ENCODE peak calls at places on chromosome 20, in seven cellular contexts. One of them, this sample, is unnamed.

GRCh38 chr20:5657190-5657872 is 92.9 kb upstream of the SHLD1 start:
- DNase-seq in upper lobe of right lung: no peak
- DNase-seq in foreskin keratinocyte: peak
- DNase-seq in astrocyte of the spinal cord: peak
- DNase-seq in lower lobe of right lung: peak
- DNase-seq in mesothelial cell of epicardium: peak
- DNase-seq in foreskin fibroblast: peak
- DNase-seq in this sample: no peak

GRCh38 chr20:50224553-50225255 is 34.1 kb downstream of the CEBPB start:
- DNase-seq in upper lobe of right lung: peak
- DNase-seq in foreskin keratinocyte: no peak
- DNase-seq in astrocyte of the spinal cord: peak
- DNase-seq in lower lobe of right lung: peak
- DNase-seq in mesothelial cell of epicardium: no peak
- DNase-seq in foreskin fibroblast: peak
- DNase-seq in this sample: no peak

GRCh38 chr20:20668639-20669038 is 43.8 kb downstream of the RALGAPA2 start:
- DNase-seq in upper lobe of right lung: no peak
- DNase-seq in foreskin keratinocyte: no peak
- DNase-seq in astrocyte of the spinal cord: peak
- DNase-seq in lower lobe of right lung: no peak
- DNase-seq in mesothelial cell of epicardium: no peak
- DNase-seq in foreskin fibroblast: no peak
- DNase-seq in this sample: no peak

GRCh38 chr20:29079769-29080690 is 2177.4 kb upstream of the DEFB115 start:
- DNase-seq in upper lobe of right lung: no peak
- DNase-seq in foreskin keratinocyte: no peak
- DNase-seq in astrocyte of the spinal cord: no peak
- DNase-seq in lower lobe of right lung: no peak
- DNase-seq in mesothelial cell of epicardium: no peak
- DNase-seq in foreskin fibroblast: no peak
- DNase-seq in this sample: no peak

GRCh38 chr20:48761914-48762313 is 65.9 kb downstream of the PREX1 start:
- DNase-seq in upper lobe of right lung: no peak
- DNase-seq in foreskin keratinocyte: no peak
- DNase-seq in astrocyte of the spinal cord: no peak
- DNase-seq in lower lobe of right lung: no peak
- DNase-seq in mesothelial cell of epicardium: no peak
- DNase-seq in foreskin fibroblast: no peak
- DNase-seq in this sample: no peak

GRCh38 chr20:48392407-48393310 is 435.1 kb downstream of the PREX1 start:
- DNase-seq in upper lobe of right lung: no peak
- DNase-seq in foreskin keratinocyte: no peak
- DNase-seq in astrocyte of the spinal cord: no peak
- DNase-seq in lower lobe of right lung: no peak
- DNase-seq in mesothelial cell of epicardium: no peak
- DNase-seq in foreskin fibroblast: no peak
- DNase-seq in this sample: no peak

GRCh38 chr20:33392016-33392415 is 9.3 kb downstream of the CDK5RAP1 start:
- DNase-seq in upper lobe of right lung: no peak
- DNase-seq in foreskin keratinocyte: no peak
- DNase-seq in astrocyte of the spinal cord: peak
- DNase-seq in lower lobe of right lung: no peak
- DNase-seq in mesothelial cell of epicardium: peak
- DNase-seq in foreskin fibroblast: peak
- DNase-seq in this sample: no peak

GRCh38 chr20:20856306-20856705 is 143.9 kb upstream of the RALGAPA2 start:
- DNase-seq in upper lobe of right lung: no peak
- DNase-seq in foreskin keratinocyte: no peak
- DNase-seq in astrocyte of the spinal cord: no peak
- DNase-seq in lower lobe of right lung: no peak
- DNase-seq in mesothelial cell of epicardium: no peak
- DNase-seq in foreskin fibroblast: no peak
- DNase-seq in this sample: no peak

GRCh38 chr20:51085761-51086160 is 62.9 kb upstream of the KCNG1 start:
- DNase-seq in upper lobe of right lung: no peak
- DNase-seq in foreskin keratinocyte: no peak
- DNase-seq in astrocyte of the spinal cord: no peak
- DNase-seq in lower lobe of right lung: no peak
- DNase-seq in mesothelial cell of epicardium: no peak
- DNase-seq in foreskin fibroblast: no peak
- DNase-seq in this sample: no peak

GRCh38 chr20:47181056-47181862 is 175.2 kb downstream of the ZMYND8 start:
- DNase-seq in upper lobe of right lung: no peak
- DNase-seq in foreskin keratinocyte: peak
- DNase-seq in astrocyte of the spinal cord: peak
- DNase-seq in lower lobe of right lung: no peak
- DNase-seq in mesothelial cell of epicardium: no peak
- DNase-seq in foreskin fibroblast: peak
- DNase-seq in this sample: no peak

GRCh38 chr20:64080813-64081619 is 1.1 kb downstream of the OPRL1 start:
- DNase-seq in upper lobe of right lung: no peak
- DNase-seq in foreskin keratinocyte: no peak
- DNase-seq in astrocyte of the spinal cord: no peak
- DNase-seq in lower lobe of right lung: no peak
- DNase-seq in mesothelial cell of epicardium: no peak
- DNase-seq in foreskin fibroblast: no peak
- DNase-seq in this sample: no peak

GRCh38 chr20:45727044-45727443 is 4.9 kb downstream of the SPINT4 start:
- DNase-seq in upper lobe of right lung: no peak
- DNase-seq in foreskin keratinocyte: no peak
- DNase-seq in astrocyte of the spinal cord: no peak
- DNase-seq in lower lobe of right lung: no peak
- DNase-seq in mesothelial cell of epicardium: no peak
- DNase-seq in foreskin fibroblast: no peak
- DNase-seq in this sample: no peak

GRCh38 chr20:24859539-24859938 is 89.5 kb upstream of the CST7 start:
- DNase-seq in upper lobe of right lung: no peak
- DNase-seq in foreskin keratinocyte: no peak
- DNase-seq in astrocyte of the spinal cord: no peak
- DNase-seq in lower lobe of right lung: no peak
- DNase-seq in mesothelial cell of epicardium: no peak
- DNase-seq in foreskin fibroblast: no peak
- DNase-seq in this sample: no peak

GRCh38 chr20:50238081-50238800 is 47.6 kb downstream of the CEBPB start:
- DNase-seq in upper lobe of right lung: no peak
- DNase-seq in foreskin keratinocyte: no peak
- DNase-seq in astrocyte of the spinal cord: no peak
- DNase-seq in lower lobe of right lung: no peak
- DNase-seq in mesothelial cell of epicardium: no peak
- DNase-seq in foreskin fibroblast: no peak
- DNase-seq in this sample: no peak

GRCh38 chr20:35991142-35991771 is 22.9 kb downstream of the CNBD2 start:
- DNase-seq in upper lobe of right lung: no peak
- DNase-seq in foreskin keratinocyte: no peak
- DNase-seq in astrocyte of the spinal cord: peak
- DNase-seq in lower lobe of right lung: no peak
- DNase-seq in mesothelial cell of epicardium: no peak
- DNase-seq in foreskin fibroblast: peak
- DNase-seq in this sample: no peak

GRCh38 chr20:36181934-36182603 is 27.5 kb downstream of the EPB41L1 start:
- DNase-seq in upper lobe of right lung: no peak
- DNase-seq in foreskin keratinocyte: no peak
- DNase-seq in astrocyte of the spinal cord: peak
- DNase-seq in lower lobe of right lung: no peak
- DNase-seq in mesothelial cell of epicardium: no peak
- DNase-seq in foreskin fibroblast: peak
- DNase-seq in this sample: no peak

GRCh38 chr20:33233129-33233774 is 2.5 kb upstream of the BPIFA1 start:
- DNase-seq in upper lobe of right lung: no peak
- DNase-seq in foreskin keratinocyte: no peak
- DNase-seq in astrocyte of the spinal cord: no peak
- DNase-seq in lower lobe of right lung: no peak
- DNase-seq in mesothelial cell of epicardium: no peak
- DNase-seq in foreskin fibroblast: no peak
- DNase-seq in this sample: no peak

GRCh38 chr20:11338506-11339306 is 579.0 kb upstream of the BTBD3 start:
- DNase-seq in upper lobe of right lung: no peak
- DNase-seq in foreskin keratinocyte: no peak
- DNase-seq in astrocyte of the spinal cord: no peak
- DNase-seq in lower lobe of right lung: no peak
- DNase-seq in mesothelial cell of epicardium: no peak
- DNase-seq in foreskin fibroblast: peak
- DNase-seq in this sample: no peak

GRCh38 chr20:47927944-47928343 is 142.7 kb upstream of the SULF2 start:
- DNase-seq in upper lobe of right lung: no peak
- DNase-seq in foreskin keratinocyte: peak
- DNase-seq in astrocyte of the spinal cord: no peak
- DNase-seq in lower lobe of right lung: no peak
- DNase-seq in mesothelial cell of epicardium: no peak
- DNase-seq in foreskin fibroblast: no peak
- DNase-seq in this sample: no peak

GRCh38 chr20:62376112-62377063 is 9.3 kb upstream of the LAMA5 start:
- DNase-seq in upper lobe of right lung: no peak
- DNase-seq in foreskin keratinocyte: no peak
- DNase-seq in astrocyte of the spinal cord: no peak
- DNase-seq in lower lobe of right lung: no peak
- DNase-seq in mesothelial cell of epicardium: peak
- DNase-seq in foreskin fibroblast: peak
- DNase-seq in this sample: no peak
- TF ChIP-seq CTCF in upper lobe of right lung: peak
- TF ChIP-seq CTCF in foreskin keratinocyte: peak
- TF ChIP-seq CTCF in astrocyte of the spinal cord: peak
- TF ChIP-seq CTCF in lower lobe of right lung: peak
- TF ChIP-seq CTCF in mesothelial cell of epicardium: peak
- TF ChIP-seq CTCF in foreskin fibroblast: no peak
- TF ChIP-seq CTCF in this sample: peak

DNA sequence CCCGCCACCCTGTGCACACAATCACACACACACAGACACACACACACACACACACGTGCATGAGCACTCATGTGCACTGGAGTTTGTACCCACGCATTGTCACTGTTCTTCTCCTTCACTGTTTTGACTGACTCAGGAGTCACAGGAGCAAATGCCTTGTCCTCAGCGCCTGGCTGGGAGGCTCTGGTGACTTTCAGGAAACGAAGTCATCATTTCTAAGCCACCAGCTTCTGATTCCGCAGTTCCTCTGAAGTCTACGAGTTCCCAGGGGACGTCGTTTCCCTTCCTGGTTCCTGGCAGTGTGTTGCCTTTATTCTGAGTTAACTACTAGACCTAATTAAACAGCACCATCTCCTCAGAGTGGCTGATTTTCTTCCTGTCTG is 82.1 kb upstream of the PMEPA1 start:
- DNase-seq in upper lobe of right lung: no peak
- DNase-seq in foreskin keratinocyte: no peak
- DNase-seq in astrocyte of the spinal cord: no peak
- DNase-seq in lower lobe of right lung: no peak
- DNase-seq in mesothelial cell of epicardium: no peak
- DNase-seq in foreskin fibroblast: no peak
- DNase-seq in this sample: no peak
- TF ChIP-seq CTCF in upper lobe of right lung: no peak
- TF ChIP-seq CTCF in foreskin keratinocyte: no peak
- TF ChIP-seq CTCF in astrocyte of the spinal cord: no peak
- TF ChIP-seq CTCF in lower lobe of right lung: no peak
- TF ChIP-seq CTCF in mesothelial cell of epicardium: no peak
- TF ChIP-seq CTCF in foreskin fibroblast: no peak
- TF ChIP-seq CTCF in this sample: no peak

GRCh38 chr20:23078351-23078993 is 7.7 kb downstream of the CD93 start:
- DNase-seq in upper lobe of right lung: no peak
- DNase-seq in foreskin keratinocyte: no peak
- DNase-seq in astrocyte of the spinal cord: peak
- DNase-seq in lower lobe of right lung: no peak
- DNase-seq in mesothelial cell of epicardium: no peak
- DNase-seq in foreskin fibroblast: peak
- DNase-seq in this sample: no peak

GRCh38 chr20:23080521-23080920 is 5.6 kb downstream of the CD93 start:
- DNase-seq in upper lobe of right lung: no peak
- DNase-seq in foreskin keratinocyte: no peak
- DNase-seq in astrocyte of the spinal cord: no peak
- DNase-seq in lower lobe of right lung: no peak
- DNase-seq in mesothelial cell of epicardium: no peak
- DNase-seq in foreskin fibroblast: no peak
- DNase-seq in this sample: no peak

GRCh38 chr20:23079926-23080325 is 6.2 kb downstream of the CD93 start:
- DNase-seq in upper lobe of right lung: no peak
- DNase-seq in foreskin keratinocyte: no peak
- DNase-seq in astrocyte of the spinal cord: no peak
- DNase-seq in lower lobe of right lung: no peak
- DNase-seq in mesothelial cell of epicardium: no peak
- DNase-seq in foreskin fibroblast: no peak
- DNase-seq in this sample: no peak

GRCh38 chr20:23077277-23077676 is 8.8 kb downstream of the CD93 start:
- DNase-seq in upper lobe of right lung: no peak
- DNase-seq in foreskin keratinocyte: no peak
- DNase-seq in astrocyte of the spinal cord: no peak
- DNase-seq in lower lobe of right lung: no peak
- DNase-seq in mesothelial cell of epicardium: no peak
- DNase-seq in foreskin fibroblast: no peak
- DNase-seq in this sample: no peak

GRCh38 chr20:23078994-23079364 is 7.1 kb downstream of the CD93 start:
- DNase-seq in upper lobe of right lung: no peak
- DNase-seq in foreskin keratinocyte: no peak
- DNase-seq in astrocyte of the spinal cord: no peak
- DNase-seq in lower lobe of right lung: no peak
- DNase-seq in mesothelial cell of epicardium: no peak
- DNase-seq in foreskin fibroblast: no peak
- DNase-seq in this sample: no peak
- TF ChIP-seq CTCF in upper lobe of right lung: peak
- TF ChIP-seq CTCF in foreskin keratinocyte: peak
- TF ChIP-seq CTCF in astrocyte of the spinal cord: peak
- TF ChIP-seq CTCF in lower lobe of right lung: no peak
- TF ChIP-seq CTCF in mesothelial cell of epicardium: peak
- TF ChIP-seq CTCF in foreskin fibroblast: no peak
- TF ChIP-seq CTCF in this sample: peak

GRCh38 chr20:3248993-3249347 is 10.0 kb upstream of the SLC4A11 start:
- DNase-seq in upper lobe of right lung: no peak
- DNase-seq in foreskin keratinocyte: no peak
- DNase-seq in astrocyte of the spinal cord: no peak
- DNase-seq in lower lobe of right lung: no peak
- DNase-seq in mesothelial cell of epicardium: no peak
- DNase-seq in foreskin fibroblast: no peak
- DNase-seq in this sample: no peak

GRCh38 chr20:3251806-3252205 is 12.8 kb upstream of the SLC4A11 start:
- DNase-seq in upper lobe of right lung: no peak
- DNase-seq in foreskin keratinocyte: no peak
- DNase-seq in astrocyte of the spinal cord: no peak
- DNase-seq in lower lobe of right lung: no peak
- DNase-seq in mesothelial cell of epicardium: no peak
- DNase-seq in foreskin fibroblast: no peak
- DNase-seq in this sample: no peak

GRCh38 chr20:3248167-3248992 is 9.4 kb upstream of the SLC4A11 start:
- DNase-seq in upper lobe of right lung: no peak
- DNase-seq in foreskin keratinocyte: no peak
- DNase-seq in astrocyte of the spinal cord: peak
- DNase-seq in lower lobe of right lung: no peak
- DNase-seq in mesothelial cell of epicardium: no peak
- DNase-seq in foreskin fibroblast: peak
- DNase-seq in this sample: no peak

GRCh38 chr20:3247638-3248037 is 8.6 kb upstream of the SLC4A11 start:
- DNase-seq in upper lobe of right lung: no peak
- DNase-seq in foreskin keratinocyte: no peak
- DNase-seq in astrocyte of the spinal cord: no peak
- DNase-seq in lower lobe of right lung: no peak
- DNase-seq in mesothelial cell of epicardium: no peak
- DNase-seq in foreskin fibroblast: peak
- DNase-seq in this sample: no peak

DNA sequence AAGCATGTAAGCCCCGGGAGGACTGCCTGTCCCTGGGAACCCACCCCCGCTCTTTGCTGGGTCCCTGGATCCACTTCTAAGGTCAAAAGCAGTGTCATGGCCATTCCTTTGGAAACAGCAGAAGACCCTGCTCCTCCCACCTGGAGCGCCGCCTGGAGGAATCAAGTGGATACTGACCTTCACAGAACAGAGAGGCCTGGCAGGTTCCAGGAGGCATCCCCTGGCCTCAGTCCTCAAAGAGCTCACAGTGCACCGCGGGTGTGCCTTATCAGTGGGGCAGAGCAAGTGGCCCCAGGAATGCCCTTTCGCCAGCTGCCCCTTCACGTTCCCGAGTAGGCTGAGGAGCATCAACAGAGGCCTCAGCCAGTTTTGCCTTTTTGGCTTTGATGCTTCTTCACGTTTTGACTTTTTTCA is 11.1 kb upstream of the SLC4A11 start:
- DNase-seq in upper lobe of right lung: no peak
- DNase-seq in foreskin keratinocyte: no peak
- DNase-seq in astrocyte of the spinal cord: no peak
- DNase-seq in lower lobe of right lung: no peak
- DNase-seq in mesothelial cell of epicardium: no peak
- DNase-seq in foreskin fibroblast: no peak
- DNase-seq in this sample: no peak
- TF ChIP-seq CTCF in upper lobe of right lung: peak
- TF ChIP-seq CTCF in foreskin keratinocyte: peak
- TF ChIP-seq CTCF in astrocyte of the spinal cord: peak
- TF ChIP-seq CTCF in lower lobe of right lung: no peak
- TF ChIP-seq CTCF in mesothelial cell of epicardium: no peak
- TF ChIP-seq CTCF in foreskin fibroblast: no peak
- TF ChIP-seq CTCF in this sample: peak

This sample was measured in type B pancreatic cell.